ENCODE peak calls at places on chromosomes 3 and 15, in nine cellular contexts. One of them, this sample, is unnamed. For H4K20me1, the result is how much of the 10 kb centered on the place peaks cover.

GRCh38 chr15:55902975-55903374 is 90.4 kb downstream of the NEDD4 start:
- DNase-seq in OCI-LY7: no peak
- DNase-seq in SK-N-SH: no peak
- DNase-seq in mammary epithelial cell: no peak
- DNase-seq in neural progenitor cell: no peak
- DNase-seq in MM.1S: no peak
- DNase-seq in fibroblast of lung: peak
- DNase-seq in HCT116: no peak
- DNase-seq in K562: no peak
- DNase-seq in this sample: no peak

GRCh38 chr3:98812851-98813374 is 49.8 kb downstream of the ST3GAL6 start:
- DNase-seq in mammary epithelial cell: no peak
- DNase-seq in OCI-LY7: peak
- DNase-seq in K562: peak
- DNase-seq in SK-N-SH: peak
- DNase-seq in HCT116: no peak
- DNase-seq in neural progenitor cell: peak
- DNase-seq in MM.1S: peak
- DNase-seq in fibroblast of lung: peak
- DNase-seq in this sample: peak

GRCh38 chr15:25849431-25849921 is 13.7 kb downstream of the ATP10A start:
- DNase-seq in SK-N-SH: peak
- DNase-seq in fibroblast of lung: peak
- DNase-seq in mammary epithelial cell: no peak
- DNase-seq in HCT116: no peak
- DNase-seq in K562: no peak
- DNase-seq in MM.1S: no peak
- DNase-seq in OCI-LY7: no peak
- DNase-seq in neural progenitor cell: peak
- DNase-seq in this sample: no peak

GRCh38 chr3:158918008-158918407 is 116.2 kb downstream of the MFSD1 start:
- DNase-seq in neural progenitor cell: peak
- DNase-seq in mammary epithelial cell: peak
- DNase-seq in SK-N-SH: peak
- DNase-seq in fibroblast of lung: peak
- DNase-seq in OCI-LY7: peak
- DNase-seq in MM.1S: peak
- DNase-seq in K562: peak
- DNase-seq in HCT116: peak
- DNase-seq in this sample: peak

GRCh38 chr15:97729270-97729669 is 231.2 kb upstream of the ARRDC4 start:
- DNase-seq in SK-N-SH: no peak
- DNase-seq in mammary epithelial cell: no peak
- DNase-seq in K562: no peak
- DNase-seq in neural progenitor cell: peak
- DNase-seq in fibroblast of lung: no peak
- DNase-seq in OCI-LY7: no peak
- DNase-seq in MM.1S: no peak
- DNase-seq in HCT116: no peak
- DNase-seq in this sample: no peak

GRCh38 chr15:66598095-66598815 is 32.5 kb upstream of the LCTL start:
- DNase-seq in HCT116: no peak
- DNase-seq in MM.1S: no peak
- DNase-seq in SK-N-SH: no peak
- DNase-seq in mammary epithelial cell: no peak
- DNase-seq in K562: no peak
- DNase-seq in neural progenitor cell: no peak
- DNase-seq in OCI-LY7: no peak
- DNase-seq in fibroblast of lung: no peak
- DNase-seq in this sample: no peak

GRCh38 chr3:131812433-131812832 is 222.4 kb downstream of the CPNE4 start:
- DNase-seq in MM.1S: no peak
- DNase-seq in K562: no peak
- DNase-seq in HCT116: no peak
- DNase-seq in SK-N-SH: no peak
- DNase-seq in OCI-LY7: no peak
- DNase-seq in mammary epithelial cell: peak
- DNase-seq in neural progenitor cell: no peak
- DNase-seq in fibroblast of lung: no peak
- DNase-seq in this sample: no peak

GRCh38 chr15:77002954-77003912 is 8.3 kb downstream of the PSTPIP1 start:
- DNase-seq in OCI-LY7: peak
- DNase-seq in neural progenitor cell: no peak
- DNase-seq in HCT116: no peak
- DNase-seq in MM.1S: peak
- DNase-seq in fibroblast of lung: no peak
- DNase-seq in SK-N-SH: no peak
- DNase-seq in mammary epithelial cell: no peak
- DNase-seq in K562: no peak
- DNase-seq in this sample: peak

GRCh38 chr15:67010898-67011619 is 54.3 kb upstream of the SMAD3 start:
- DNase-seq in MM.1S: no peak
- DNase-seq in HCT116: no peak
- DNase-seq in fibroblast of lung: peak
- DNase-seq in neural progenitor cell: peak
- DNase-seq in K562: peak
- DNase-seq in OCI-LY7: no peak
- DNase-seq in mammary epithelial cell: no peak
- DNase-seq in SK-N-SH: no peak
- DNase-seq in this sample: peak

GRCh38 chr3:112681822-112682325 is 40.9 kb upstream of the CCDC80 start:
- DNase-seq in mammary epithelial cell: peak
- DNase-seq in SK-N-SH: no peak
- DNase-seq in OCI-LY7: no peak
- DNase-seq in fibroblast of lung: peak
- DNase-seq in MM.1S: no peak
- DNase-seq in HCT116: no peak
- DNase-seq in K562: no peak
- DNase-seq in neural progenitor cell: no peak
- DNase-seq in this sample: no peak

GRCh38 chr3:107045791-107046190 is 331.4 kb upstream of the CCDC54 start:
- DNase-seq in mammary epithelial cell: peak
- DNase-seq in HCT116: no peak
- DNase-seq in OCI-LY7: no peak
- DNase-seq in neural progenitor cell: no peak
- DNase-seq in SK-N-SH: no peak
- DNase-seq in fibroblast of lung: no peak
- DNase-seq in MM.1S: no peak
- DNase-seq in K562: no peak
- DNase-seq in this sample: no peak

GRCh38 chr15:38878026-38878425 is 313.4 kb upstream of the RASGRP1 start:
- DNase-seq in HCT116: no peak
- DNase-seq in fibroblast of lung: no peak
- DNase-seq in MM.1S: no peak
- DNase-seq in neural progenitor cell: no peak
- DNase-seq in SK-N-SH: no peak
- DNase-seq in mammary epithelial cell: no peak
- DNase-seq in K562: no peak
- DNase-seq in OCI-LY7: no peak
- DNase-seq in this sample: no peak

GRCh38 chr3:122767690-122768372 is 25.8 kb downstream of the HSPBAP1 start:
- DNase-seq in neural progenitor cell: no peak
- DNase-seq in MM.1S: no peak
- DNase-seq in fibroblast of lung: no peak
- DNase-seq in OCI-LY7: no peak
- DNase-seq in K562: no peak
- DNase-seq in mammary epithelial cell: no peak
- DNase-seq in HCT116: no peak
- DNase-seq in SK-N-SH: no peak
- DNase-seq in this sample: no peak

GRCh38 chr3:194485876-194486539 is 794 bp downstream of the ATP13A3 start:
- DNase-seq in OCI-LY7: peak
- DNase-seq in HCT116: no peak
- DNase-seq in fibroblast of lung: peak
- DNase-seq in neural progenitor cell: peak
- DNase-seq in MM.1S: peak
- DNase-seq in K562: peak
- DNase-seq in mammary epithelial cell: no peak
- DNase-seq in SK-N-SH: no peak
- DNase-seq in this sample: peak

GRCh38 chr3:62587169-62587568 is 213.8 kb upstream of the FEZF2 start:
- DNase-seq in mammary epithelial cell: peak
- DNase-seq in SK-N-SH: no peak
- DNase-seq in MM.1S: no peak
- DNase-seq in K562: no peak
- DNase-seq in OCI-LY7: no peak
- DNase-seq in neural progenitor cell: no peak
- DNase-seq in HCT116: no peak
- DNase-seq in fibroblast of lung: peak
- DNase-seq in this sample: no peak

GRCh38 chr3:120024103-120024502 is 70.1 kb downstream of the GSK3B start:
- DNase-seq in neural progenitor cell: no peak
- DNase-seq in HCT116: no peak
- DNase-seq in mammary epithelial cell: no peak
- DNase-seq in K562: no peak
- DNase-seq in fibroblast of lung: no peak
- DNase-seq in OCI-LY7: no peak
- DNase-seq in MM.1S: no peak
- DNase-seq in SK-N-SH: no peak
- DNase-seq in this sample: no peak
- H4K20me1 ChIP-seq in neural progenitor cell: half or more
- H4K20me1 ChIP-seq in HCT116: under half
- H4K20me1 ChIP-seq in mammary epithelial cell: under half
- H4K20me1 ChIP-seq in K562: under half
- H4K20me1 ChIP-seq in fibroblast of lung: under half
- H4K20me1 ChIP-seq in OCI-LY7: under half
- H4K20me1 ChIP-seq in MM.1S: under half
- H4K20me1 ChIP-seq in SK-N-SH: half or more
- H4K20me1 ChIP-seq in this sample: under half

GRCh38 chr15:101037090-101037830 is 118.1 kb downstream of the LRRK1 start:
- DNase-seq in SK-N-SH: no peak
- DNase-seq in OCI-LY7: no peak
- DNase-seq in fibroblast of lung: no peak
- DNase-seq in mammary epithelial cell: no peak
- DNase-seq in MM.1S: no peak
- DNase-seq in HCT116: no peak
- DNase-seq in neural progenitor cell: no peak
- DNase-seq in K562: no peak
- DNase-seq in this sample: no peak
- H4K20me1 ChIP-seq in SK-N-SH: under half
- H4K20me1 ChIP-seq in OCI-LY7: under half
- H4K20me1 ChIP-seq in fibroblast of lung: under half
- H4K20me1 ChIP-seq in mammary epithelial cell: under half
- H4K20me1 ChIP-seq in MM.1S: under half
- H4K20me1 ChIP-seq in HCT116: under half
- H4K20me1 ChIP-seq in neural progenitor cell: under half
- H4K20me1 ChIP-seq in K562: under half
- H4K20me1 ChIP-seq in this sample: under half

GRCh38 chr15:40785814-40786213 is 16.0 kb downstream of the C15orf62 start:
- DNase-seq in K562: no peak
- DNase-seq in HCT116: no peak
- DNase-seq in OCI-LY7: no peak
- DNase-seq in fibroblast of lung: no peak
- DNase-seq in mammary epithelial cell: no peak
- DNase-seq in SK-N-SH: no peak
- DNase-seq in MM.1S: no peak
- DNase-seq in neural progenitor cell: no peak
- DNase-seq in this sample: no peak

GRCh38 chr15:40785158-40785557 is 15.4 kb downstream of the C15orf62 start:
- DNase-seq in neural progenitor cell: no peak
- DNase-seq in K562: no peak
- DNase-seq in HCT116: no peak
- DNase-seq in OCI-LY7: no peak
- DNase-seq in SK-N-SH: no peak
- DNase-seq in fibroblast of lung: no peak
- DNase-seq in MM.1S: no peak
- DNase-seq in mammary epithelial cell: no peak
- DNase-seq in this sample: no peak

GRCh38 chr15:40787344-40787841 is 17.6 kb downstream of the C15orf62 start:
- DNase-seq in MM.1S: peak
- DNase-seq in SK-N-SH: no peak
- DNase-seq in neural progenitor cell: no peak
- DNase-seq in OCI-LY7: peak
- DNase-seq in mammary epithelial cell: peak
- DNase-seq in fibroblast of lung: peak
- DNase-seq in HCT116: peak
- DNase-seq in K562: no peak
- DNase-seq in this sample: no peak

GRCh38 chr15:40787991-40788390 is 18.2 kb downstream of the C15orf62 start:
- DNase-seq in MM.1S: no peak
- DNase-seq in mammary epithelial cell: no peak
- DNase-seq in HCT116: no peak
- DNase-seq in K562: no peak
- DNase-seq in SK-N-SH: no peak
- DNase-seq in OCI-LY7: no peak
- DNase-seq in neural progenitor cell: peak
- DNase-seq in fibroblast of lung: no peak
- DNase-seq in this sample: no peak

DNA sequence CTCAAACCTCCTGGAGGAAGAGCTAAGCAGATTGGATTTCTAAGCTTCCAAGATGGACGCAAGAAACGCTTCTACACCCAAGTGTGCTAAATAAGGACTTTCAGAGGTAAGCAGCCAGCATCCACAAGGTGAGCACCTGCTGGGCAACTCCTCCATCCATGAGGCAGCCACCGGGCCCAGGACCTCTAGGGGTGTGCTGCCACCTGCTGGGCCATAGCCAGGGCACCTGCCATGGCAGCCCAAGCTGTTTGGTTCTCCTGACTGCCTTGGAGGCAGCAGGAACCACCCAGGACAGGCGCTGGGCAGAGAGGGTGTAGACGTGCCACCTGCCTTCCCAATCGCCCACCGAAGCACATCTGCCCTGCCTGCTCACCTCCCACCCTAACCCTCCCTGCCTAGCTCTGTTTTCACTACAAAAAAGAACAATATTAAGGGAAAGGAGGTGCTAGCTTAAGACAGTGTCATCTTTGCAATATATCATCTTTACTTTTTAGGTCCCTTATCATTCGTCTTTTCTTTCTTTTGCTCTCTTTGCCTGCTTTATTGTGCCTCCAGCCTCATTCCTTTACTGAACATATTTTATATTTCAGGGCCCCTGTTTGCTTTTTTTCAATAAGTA is 12.9 kb downstream of the C15orf62 start:
- DNase-seq in MM.1S: peak
- DNase-seq in neural progenitor cell: peak
- DNase-seq in OCI-LY7: peak
- DNase-seq in K562: peak
- DNase-seq in mammary epithelial cell: peak
- DNase-seq in fibroblast of lung: peak
- DNase-seq in SK-N-SH: peak
- DNase-seq in HCT116: peak
- DNase-seq in this sample: peak
- H4K20me1 ChIP-seq in MM.1S: under half
- H4K20me1 ChIP-seq in neural progenitor cell: under half
- H4K20me1 ChIP-seq in OCI-LY7: under half
- H4K20me1 ChIP-seq in K562: under half
- H4K20me1 ChIP-seq in mammary epithelial cell: under half
- H4K20me1 ChIP-seq in fibroblast of lung: under half
- H4K20me1 ChIP-seq in SK-N-SH: under half
- H4K20me1 ChIP-seq in HCT116: under half
- H4K20me1 ChIP-seq in this sample: under half

DNA sequence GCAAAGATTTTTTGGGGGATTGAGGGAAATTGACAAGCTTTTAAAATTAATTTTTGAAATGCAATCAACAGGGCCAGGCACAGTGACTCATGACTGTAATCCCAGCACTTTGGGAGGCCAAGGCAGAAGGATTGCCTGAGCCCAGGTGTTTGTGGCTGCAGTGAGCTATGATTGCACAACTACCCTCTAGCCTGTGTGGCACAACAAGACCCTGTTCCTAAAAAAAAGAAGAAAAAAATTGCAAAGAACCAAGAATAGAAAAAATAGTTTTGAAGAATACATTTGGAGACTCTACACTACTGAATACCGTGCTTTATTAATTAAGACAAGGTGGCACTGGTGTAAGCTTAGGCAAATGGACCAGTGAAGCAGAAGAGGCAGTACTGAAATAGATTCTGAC is 443.4 kb upstream of the ATP11B start:
- DNase-seq in K562: no peak
- DNase-seq in OCI-LY7: peak
- DNase-seq in fibroblast of lung: no peak
- DNase-seq in HCT116: no peak
- DNase-seq in mammary epithelial cell: no peak
- DNase-seq in MM.1S: no peak
- DNase-seq in SK-N-SH: no peak
- DNase-seq in neural progenitor cell: no peak
- DNase-seq in this sample: peak
- H4K20me1 ChIP-seq in K562: under half
- H4K20me1 ChIP-seq in OCI-LY7: under half
- H4K20me1 ChIP-seq in fibroblast of lung: under half
- H4K20me1 ChIP-seq in HCT116: under half
- H4K20me1 ChIP-seq in mammary epithelial cell: under half
- H4K20me1 ChIP-seq in MM.1S: under half
- H4K20me1 ChIP-seq in SK-N-SH: under half
- H4K20me1 ChIP-seq in neural progenitor cell: under half
- H4K20me1 ChIP-seq in this sample: under half

This sample was measured in Karpas-422.